ENCODE peak calls at places on chromosome 18, in ten cellular contexts. Y is EL, H is BJ, N is upper lobe of right lung, K is GM04503, F is AG04449, S is H7, M is GM13976, A is amniotic stem cell, V is WTC11. C is an unnamed sample.

GRCh38 chr18:68940754-68941153 is 142.9 kb downstream of the CCDC102B start:
- DNase-seq in Y (no peak), H (no peak), N (no peak), K (no peak), F (no peak), S (no peak), M (no peak), A (no peak), V (no peak), C (no peak)

GRCh38 chr18:76161983-76162382 is 333.1 kb downstream of the ZNF516 start:
- DNase-seq in Y (no peak), H (no peak), N (no peak), K (no peak), F (no peak), S (no peak), M (no peak), A (no peak), V (no peak), C (no peak)

GRCh38 chr18:45359275-45360009 is 255.8 kb upstream of the SLC14A2 start:
- DNase-seq in Y (no peak), H (no peak), N (no peak), K (no peak), F (no peak), S (no peak), M (no peak), A (no peak), V (no peak), C (no peak)

GRCh38 chr18:58980991-58981390 is 116.3 kb downstream of the ZNF532 start:
- DNase-seq in Y (no peak), H (no peak), N (no peak), K (no peak), F (no peak), S (no peak), M (no peak), A (no peak), V (no peak), C (no peak)

GRCh38 chr18:1014951-1015627 is 110.4 kb downstream of the ADCYAP1 start:
- DNase-seq in Y (peak; percentile 70), H (no peak), N (no peak), K (no peak), F (no peak), S (no peak), M (no peak), A (no peak), V (peak; percentile 27), C (no peak)

GRCh38 chr18:39675916-39676315 is 2110.3 kb upstream of the CELF4 start:
- DNase-seq in Y (no peak), H (no peak), N (no peak), K (no peak), F (no peak), S (no peak), M (no peak), A (no peak), V (no peak), C (no peak)

GRCh38 chr18:68489018-68489792 is 225.7 kb downstream of the TMX3 start:
- DNase-seq in Y (peak; percentile 11), H (no peak), N (no peak), K (no peak), F (no peak), S (no peak), M (no peak), A (no peak), V (peak; percentile 24), C (no peak)

GRCh38 chr18:58256316-58257080 is 212.5 kb downstream of the NEDD4L start:
- DNase-seq in Y (no peak), H (no peak), N (no peak), K (no peak), F (no peak), S (no peak), M (no peak), A (no peak), V (no peak), C (no peak)

GRCh38 chr18:8139127-8139591 is 470.1 kb upstream of the RAB12 start:
- DNase-seq in Y (no peak), H (no peak), N (no peak), K (no peak), F (no peak), S (no peak), M (no peak), A (no peak), V (no peak), C (no peak)

GRCh38 chr18:79579807-79580480 is 99.7 kb upstream of the CTDP1 start:
- DNase-seq in Y (no peak), H (no peak), N (peak; percentile 46), K (no peak), F (no peak), S (no peak), M (no peak), A (no peak), V (no peak), C (no peak)

GRCh38 chr18:40534748-40535147 is 1420.3 kb upstream of the PIK3C3 start:
- DNase-seq in Y (no peak), H (no peak), N (no peak), K (no peak), F (no peak), S (no peak), M (no peak), A (no peak), V (no peak), C (peak; percentile 2)

GRCh38 chr18:59041819-59042476 is 97.7 kb upstream of the SEC11C start:
- DNase-seq in Y (no peak), H (no peak), N (no peak), K (no peak), F (no peak), S (no peak), M (no peak), A (no peak), V (no peak), C (no peak)

GRCh38 chr18:47175283-47175894 is 775 bp downstream of the IER3IP1 start:
- DNase-seq in Y (peak; percentile 30), H (no peak), N (no peak), K (no peak), F (no peak), S (no peak), M (no peak), A (no peak), V (no peak), C (no peak)

GRCh38 chr18:29172151-29173015 is 995.5 kb upstream of the CDH2 start:
- DNase-seq in Y (peak; percentile 50), H (no peak), N (no peak), K (peak; percentile 42), F (no peak), S (no peak), M (no peak), A (no peak), V (no peak), C (no peak)

GRCh38 chr18:8705280-8705940 is at the start of gene MTCL1:
- DNase-seq in Y (peak; percentile 74), H (no peak), N (peak; percentile 75), K (no peak), F (no peak), S (peak; percentile 89), M (peak; percentile 76), A (no peak), V (peak; percentile 53), C (peak; percentile 27)

GRCh38 chr18:48580782-48581181 is 42.0 kb downstream of the CTIF start:
- DNase-seq in Y (no peak), H (peak; percentile 14), N (no peak), K (no peak), F (no peak), S (peak; percentile 68), M (no peak), A (no peak), V (peak; percentile 47), C (no peak)

GRCh38 chr18:68574311-68574710 is 140.6 kb downstream of the TMX3 start:
- DNase-seq in Y (no peak), H (no peak), N (no peak), K (no peak), F (no peak), S (no peak), M (no peak), A (no peak), V (no peak), C (no peak)

GRCh38 chr18:7272268-7273049 is 41.6 kb downstream of the LRRC30 start:
- DNase-seq in Y (peak; percentile 63), H (no peak), N (peak; percentile 75), K (peak; percentile 3), F (no peak), S (peak; percentile 77), M (no peak), A (peak; percentile 59), V (peak; percentile 70), C (peak; percentile 67)

GRCh38 chr18:57648414-57648813 is 26.8 kb upstream of the NARS1 start:
- DNase-seq in Y (no peak), H (no peak), N (no peak), K (no peak), F (no peak), S (no peak), M (no peak), A (no peak), V (no peak), C (no peak)

GRCh38 chr18:74722237-74722636 is 124.6 kb downstream of the ZNF407 start:
- DNase-seq in Y (peak; percentile 34), H (no peak), N (no peak), K (no peak), F (no peak), S (no peak), M (no peak), A (no peak), V (no peak), C (peak; percentile 9)

GRCh38 chr18:49048361-49048760 is 97.6 kb upstream of the SMAD7 start:
- DNase-seq in Y (peak; percentile 72), H (peak; percentile 96), N (no peak), K (peak; percentile 97), F (peak; percentile 82), S (no peak), M (no peak), A (peak; percentile 25), V (no peak), C (no peak)

GRCh38 chr18:50793641-50794565 is 25.9 kb downstream of the MRO start:
- DNase-seq in Y (no peak), H (no peak), N (no peak), K (no peak), F (no peak), S (no peak), M (no peak), A (no peak), V (no peak), C (no peak)

GRCh38 chr18:22703883-22704626 is 229.1 kb upstream of the RBBP8 start:
- DNase-seq in Y (peak; percentile 71), H (no peak), N (no peak), K (no peak), F (no peak), S (peak; percentile 72), M (peak; percentile 75), A (no peak), V (no peak), C (peak; percentile 43)

GRCh38 chr18:3898866-3899613 is 449.1 kb downstream of the TGIF1 start:
- DNase-seq in Y (no peak), H (no peak), N (no peak), K (no peak), F (no peak), S (no peak), M (no peak), A (no peak), V (no peak), C (no peak)

GRCh38 chr18:55577812-55578539 is 10.0 kb downstream of the TCF4 start:
- DNase-seq in Y (no peak), H (no peak), N (no peak), K (no peak), F (no peak), S (no peak), M (no peak), A (no peak), V (no peak), C (no peak)

GRCh38 chr18:54263904-54264336 is 5.4 kb upstream of the POLI start:
- DNase-seq in Y (no peak), H (no peak), N (no peak), K (no peak), F (no peak), S (no peak), M (peak; percentile 60), A (no peak), V (no peak), C (no peak)

GRCh38 chr18:62438402-62438801 is 84.4 kb upstream of the ZCCHC2 start:
- DNase-seq in Y (no peak), H (no peak), N (no peak), K (no peak), F (no peak), S (no peak), M (no peak), A (no peak), V (no peak), C (no peak)

GRCh38 chr18:5196253-5197031 is 615 bp downstream of the AKAIN1 start:
- DNase-seq in Y (no peak), H (no peak), N (peak; percentile 46), K (no peak), F (no peak), S (peak; percentile 73), M (peak; percentile 19), A (no peak), V (peak; percentile 50), C (no peak)